ENCODE peak calls at places on chromosomes 13 and 19, in five cellular contexts. U is ovary; N is CD8-positive, alpha-beta T cell; I is pancreas; C is psoas muscle. M is an unnamed sample. For H3K4me1, the result is how much of the 10 kb centered on the place peaks cover.

GRCh38 chr13:71863249-71863648 is 3.8 kb downstream of the DACH1 start:
- DNase-seq in U (no peak), C (no peak), I (no peak), N (no peak), M (no peak)

GRCh38 chr19:53147645-53148044 is 11.2 kb downstream of the ZNF347 start:
- DNase-seq in I (no peak), N (no peak), C (no peak), U (no peak), M (no peak)

GRCh38 chr13:49897713-49898112 is 38.4 kb downstream of the SPRYD7 start:
- DNase-seq in C (no peak), N (no peak), I (no peak), U (no peak), M (no peak)

GRCh38 chr19:3375221-3376088 is 9.1 kb downstream of the NFIC start:
- DNase-seq in I (peak), U (peak), N (no peak), C (peak), M (peak)

GRCh38 chr19:37251308-37252229 is 33.6 kb downstream of the ZNF383 start:
- DNase-seq in I (peak), N (peak), U (peak), C (peak), M (peak)

GRCh38 chr13:44932850-44933251 is 56.4 kb downstream of the NUFIP1 start:
- DNase-seq in C (no peak), N (no peak), I (no peak), U (no peak), M (no peak)

GRCh38 chr19:39177736-39178135 is 19.0 kb upstream of the NCCRP1 start:
- DNase-seq in I (no peak), C (no peak), N (no peak), U (no peak), M (no peak)

GRCh38 chr13:81874681-81875661 is 1534.0 kb upstream of the SPRY2 start:
- DNase-seq in C (no peak), U (no peak), I (no peak), N (no peak), M (no peak)

GRCh38 chr19:7522923-7523667 is 671 bp downstream of the MCOLN1 start:
- DNase-seq in I (no peak), N (no peak), U (no peak), C (no peak), M (no peak)

GRCh38 chr13:110828705-110829104 is 86.2 kb downstream of the ANKRD10 start:
- DNase-seq in U (no peak), N (no peak), I (no peak), C (no peak), M (no peak)

GRCh38 chr13:18212873-18213272 is 968.8 kb downstream of the TUBA3C start:
- DNase-seq in I (no peak), U (no peak), N (no peak), C (no peak), M (no peak)

GRCh38 chr19:9041023-9041422 is 30.8 kb upstream of the MUC16 start:
- DNase-seq in I (no peak), U (no peak), N (no peak), C (no peak), M (no peak)

GRCh38 chr19:58296086-58296485 is 9.1 kb upstream of the ERVK3-1 start:
- DNase-seq in U (no peak), I (no peak), C (no peak), N (no peak), M (no peak)

GRCh38 chr13:53045110-53045509 is 16.5 kb downstream of the OLFM4 start:
- DNase-seq in N (no peak), I (peak), U (no peak), C (no peak), M (peak)

GRCh38 chr19:17997969-17998826 is 9.8 kb upstream of the ARRDC2 start:
- DNase-seq in I (no peak), U (no peak), N (no peak), C (no peak), M (no peak)

GRCh38 chr13:27920677-27921420 is 1.0 kb downstream of the PDX1 start:
- DNase-seq in C (no peak), U (no peak), I (peak), N (no peak), M (peak)

GRCh38 chr13:27918918-27919255 is 913 bp upstream of the PDX1 start:
- DNase-seq in I (no peak), C (no peak), U (no peak), N (no peak), M (no peak)

GRCh38 chr13:27921421-27921960 is 1.7 kb downstream of the PDX1 start:
- DNase-seq in U (no peak), N (no peak), I (no peak), C (no peak), M (no peak)

GRCh38 chr13:27919299-27919933 is 384 bp upstream of the PDX1 start:
- DNase-seq in C (no peak), U (no peak), N (no peak), I (no peak), M (peak)

GRCh38 chr13:27919934-27920676 is at the start of gene PDX1:
- DNase-seq in C (no peak), I (peak), U (no peak), N (no peak), M (no peak)
- H3K4me3 ChIP-seq in C (peak), I (peak), U (peak), N (peak), M (peak)

DNA sequence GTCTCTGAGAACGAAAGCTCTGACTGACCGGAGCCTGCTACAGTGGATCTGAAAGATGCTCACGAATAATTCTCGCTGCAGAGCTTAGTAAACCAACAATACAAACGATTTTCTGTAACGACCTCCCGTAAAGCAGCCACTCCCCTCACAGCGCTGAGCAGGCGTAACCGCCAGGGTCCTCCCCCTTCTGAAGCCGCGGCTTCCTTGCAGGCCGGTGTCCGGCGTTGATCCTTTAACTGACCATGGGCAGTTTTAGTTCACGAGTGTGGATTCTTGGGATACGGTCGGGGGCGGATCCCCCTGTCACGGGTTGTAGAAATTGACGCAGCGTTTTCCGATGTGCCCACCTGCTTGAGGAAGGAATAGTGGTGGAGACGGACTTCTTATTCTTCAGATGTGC is 75.9 kb downstream of the ATP11A start:
- DNase-seq in C (no peak), U (no peak), I (no peak), N (no peak), M (no peak)
- H3K4me1 ChIP-seq in C (under half), U (under half), I (under half), N (under half), M (under half)

DNA sequence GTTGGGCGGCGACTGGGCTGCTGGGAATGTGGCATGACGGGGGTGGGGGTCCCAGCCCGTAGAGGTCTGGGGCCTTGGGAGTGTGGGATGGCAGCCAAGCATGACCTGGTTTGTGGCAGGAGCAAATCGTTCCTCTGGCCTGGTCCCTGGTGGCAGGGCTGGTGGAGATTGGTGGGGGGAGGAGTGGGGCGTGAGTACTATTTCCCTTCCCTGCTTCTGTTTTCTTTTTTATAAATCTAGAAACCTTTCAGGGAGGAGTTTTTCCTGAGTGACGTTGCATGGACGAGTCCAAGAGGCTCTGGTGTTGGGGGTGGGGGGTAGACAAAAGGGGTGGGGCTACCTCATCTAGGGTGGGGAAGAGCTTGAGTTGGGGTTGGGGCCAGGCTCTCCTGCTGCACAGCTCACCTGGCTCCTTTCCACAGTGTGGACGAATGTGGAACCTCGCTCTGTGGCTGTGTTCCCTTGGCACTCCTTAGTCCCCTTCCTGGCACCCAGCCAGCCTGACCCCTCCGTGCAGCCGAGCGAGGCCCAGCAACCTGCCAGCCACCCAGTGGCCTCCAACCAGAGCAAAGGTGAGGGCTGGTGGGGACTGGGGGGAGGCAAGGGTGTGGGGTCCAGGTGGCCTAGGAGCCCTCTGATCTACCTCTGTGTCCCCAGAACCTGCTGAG is 15.4 kb upstream of the PRR19 start:
- DNase-seq in C (no peak), U (peak), N (no peak), I (peak), M (no peak)
- H3K4me3 ChIP-seq in C (peak), U (peak), N (no peak), I (no peak), M (no peak)

GRCh38 chr13:114108894-114109293 is 23.5 kb downstream of the RASA3 start:
- DNase-seq in U (no peak), C (peak), N (no peak), I (peak), M (peak)
- H3K4me1 ChIP-seq in U (under half), C (half or more), N (half or more), I (under half), M (under half)

GRCh38 chr13:95164830-95165229 is 136.4 kb downstream of the ABCC4 start:
- DNase-seq in N (no peak), I (no peak), C (no peak), U (no peak), M (no peak)

GRCh38 chr13:95168191-95168590 is 133.1 kb downstream of the ABCC4 start:
- DNase-seq in N (no peak), U (no peak), C (no peak), I (no peak), M (no peak)
- H3K4me3 ChIP-seq in N (no peak), U (no peak), C (no peak), I (no peak), M (no peak)

GRCh38 chr19:43762814-43763213 is 8.1 kb upstream of the SMG9 start:
- DNase-seq in I (no peak), U (no peak), C (no peak), N (no peak), M (no peak)

GRCh38 chr19:43765109-43765876 is 10.5 kb upstream of the SMG9 start:
- DNase-seq in C (peak), U (no peak), I (no peak), N (no peak), M (peak)

GRCh38 chr19:43763473-43763939 is 8.7 kb upstream of the SMG9 start:
- DNase-seq in I (no peak), C (peak), N (no peak), U (no peak), M (no peak)

GRCh38 chr19:43759515-43759914 is 4.8 kb upstream of the SMG9 start:
- DNase-seq in N (no peak), I (no peak), C (no peak), U (no peak), M (no peak)

GRCh38 chr19:43760941-43761340 is 6.2 kb upstream of the SMG9 start:
- DNase-seq in I (no peak), U (no peak), N (no peak), C (no peak), M (no peak)
- H3K4me1 ChIP-seq in I (under half), U (under half), N (under half), C (under half), M (under half)

DNA sequence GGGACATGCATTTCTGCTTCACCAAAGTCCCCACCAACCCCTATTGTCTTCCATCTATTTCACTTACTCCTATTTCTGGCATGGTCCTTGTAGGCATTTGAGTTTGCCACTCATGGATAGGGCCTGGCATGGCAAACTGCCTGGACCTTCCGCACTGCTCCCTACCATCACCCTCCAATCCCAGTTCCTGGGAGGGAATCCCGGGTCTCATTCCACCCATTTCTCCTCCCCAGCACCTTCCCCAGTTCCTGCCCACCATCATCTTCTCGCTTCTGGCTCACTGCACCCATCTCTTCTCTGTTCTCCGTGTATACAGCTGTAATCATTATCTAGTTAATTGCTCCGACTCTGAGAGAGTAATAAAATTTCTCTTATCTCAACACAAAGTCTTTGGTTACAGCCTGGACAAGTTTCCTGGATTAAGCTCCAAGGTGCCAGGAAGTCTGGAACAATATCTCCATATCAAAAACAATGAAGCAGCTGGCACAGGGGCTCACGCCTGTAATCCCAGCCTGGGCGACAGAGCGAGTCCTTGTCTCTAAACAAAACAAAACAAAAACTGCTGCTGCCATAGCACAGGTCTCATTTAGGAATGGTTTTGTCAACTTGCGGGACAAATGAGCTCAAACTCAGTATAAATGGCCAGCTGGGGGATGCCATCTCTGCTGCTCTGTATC is 17.0 kb upstream of the COX7A1 start:
- DNase-seq in N (no peak), U (no peak), C (no peak), I (no peak), M (no peak)
- H3K4me3 ChIP-seq in N (no peak), U (no peak), C (no peak), I (no peak), M (no peak)

GRCh38 chr13:41458939-41459753 is 1.8 kb downstream of the RGCC start:
- DNase-seq in I (peak), U (no peak), C (peak), N (no peak), M (no peak)

GRCh38 chr13:41461527-41462124 is 4.3 kb downstream of the RGCC start:
- DNase-seq in N (no peak), C (no peak), U (no peak), I (no peak), M (no peak)

GRCh38 chr13:41458187-41458938 is 1.0 kb downstream of the RGCC start:
- DNase-seq in C (peak), U (no peak), I (peak), N (no peak), M (peak)

GRCh38 chr13:41460930-41461329 is 3.6 kb downstream of the RGCC start:
- DNase-seq in C (no peak), U (no peak), I (no peak), N (no peak), M (no peak)

DNA sequence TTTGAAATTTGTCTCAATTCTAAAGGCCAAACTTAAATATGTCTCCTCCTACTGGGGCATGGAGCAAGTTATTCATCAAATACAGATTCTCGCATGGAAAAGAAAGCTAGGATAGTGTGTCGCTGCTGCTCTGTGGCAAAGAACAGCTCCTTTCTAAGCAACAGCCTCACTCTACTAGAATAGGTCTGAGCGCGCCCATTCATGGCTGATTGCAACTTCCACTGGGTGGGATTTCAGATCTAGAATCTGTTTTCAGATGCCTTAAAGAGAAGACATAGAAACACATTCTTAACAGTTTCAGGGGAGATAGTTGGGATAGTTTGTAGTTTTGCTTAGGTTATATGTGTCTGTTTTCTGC is 2.4 kb downstream of the RGCC start:
- DNase-seq in C (no peak), I (no peak), U (no peak), N (no peak), M (no peak)
- H3K4me1 ChIP-seq in C (under half), I (under half), U (under half), N (half or more), M (under half)

DNA sequence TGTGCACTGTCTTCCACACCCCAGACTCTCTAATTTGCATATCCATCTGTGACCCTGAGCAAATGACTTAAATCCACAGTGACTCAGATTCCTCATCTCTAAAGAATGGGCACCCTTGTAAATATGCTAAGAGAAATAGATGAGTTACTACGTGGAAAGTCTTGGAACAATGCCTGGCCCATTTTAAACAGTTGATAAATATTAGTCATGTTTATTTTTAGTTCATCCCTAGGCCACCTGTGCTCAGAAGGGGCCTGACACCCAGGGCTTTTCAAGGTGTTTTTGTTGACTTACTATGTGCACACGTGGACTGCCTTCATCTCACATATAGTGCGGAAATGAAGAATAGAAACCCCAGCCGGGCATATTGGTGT is 806 bp upstream of the PTPRH start:
- DNase-seq in U (no peak), N (no peak), I (no peak), C (no peak), M (no peak)
- H3K4me3 ChIP-seq in U (no peak), N (no peak), I (no peak), C (no peak), M (no peak)

GRCh38 chr13:59521549-59521948 is 642.2 kb downstream of the DIAPH3 start:
- DNase-seq in N (no peak), U (no peak), C (no peak), I (no peak), M (no peak)

GRCh38 chr13:59532405-59532804 is 631.3 kb downstream of the DIAPH3 start:
- DNase-seq in N (no peak), I (no peak), C (no peak), U (no peak), M (no peak)

GRCh38 chr13:59522652-59523051 is 641.1 kb downstream of the DIAPH3 start:
- DNase-seq in N (no peak), U (no peak), C (no peak), I (no peak), M (no peak)

GRCh38 chr13:59531571-59532091 is 632.1 kb downstream of the DIAPH3 start:
- DNase-seq in U (peak), C (peak), I (peak), N (no peak), M (no peak)

DNA sequence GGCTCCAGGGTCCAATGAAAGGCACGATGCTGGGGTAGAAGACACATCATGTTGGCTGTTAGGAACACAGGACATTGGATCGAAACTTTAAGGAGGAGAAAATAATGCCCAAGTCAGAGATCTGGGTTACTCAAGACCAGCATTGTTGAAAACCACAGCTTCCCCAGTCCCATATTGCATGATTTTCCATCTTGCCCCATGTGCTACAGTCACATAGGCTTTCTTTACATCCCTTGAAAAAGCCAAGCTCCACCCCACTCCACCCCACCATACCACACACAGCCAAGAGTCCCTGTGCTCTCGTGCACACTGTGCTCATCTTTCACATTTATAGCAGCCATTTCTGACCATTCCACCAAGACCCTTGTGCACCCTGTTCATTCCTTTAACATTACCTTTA is 636.2 kb downstream of the DIAPH3 start:
- DNase-seq in C (no peak), I (no peak), N (no peak), U (no peak), M (no peak)
- H3K4me1 ChIP-seq in C (under half), I (under half), N (under half), U (under half), M (under half)